ENCODE peak calls at places on chromosomes 7 and 10, in seven cellular contexts. K is K562, G is SK-N-SH, N is HCT116, P is HepG2, C is H1, S is GM12878. B is an unnamed sample.

GRCh38 chr7:81120803-81121202 is 202.0 kb upstream of the SEMA3C start:
- DNase-seq in S (no peak), N (no peak), G (no peak), P (no peak), K (no peak), C (no peak), B (no peak)

GRCh38 chr7:47078241-47078640 is 503.7 kb downstream of the TNS3 start:
- DNase-seq in G (no peak), P (no peak), C (no peak), S (no peak), N (no peak), K (no peak), B (no peak)

GRCh38 chr7:131745645-131746248 is 189.3 kb upstream of the PODXL start:
- DNase-seq in P (peak), K (no peak), C (peak), S (no peak), G (no peak), N (no peak), B (peak)

GRCh38 chr7:156095908-156096539 is 283.8 kb upstream of the SHH start:
- DNase-seq in N (no peak), C (no peak), K (no peak), G (no peak), P (no peak), S (no peak), B (no peak)

GRCh38 chr10:101694674-101695403 is at the start of gene FBXW4:
- DNase-seq in K (peak), S (no peak), G (peak), C (peak), P (peak), N (no peak), B (peak)

GRCh38 chr10:49010295-49010694 is 70.7 kb upstream of the LRRC18 start:
- DNase-seq in C (peak), N (no peak), S (no peak), G (no peak), K (no peak), P (no peak), B (no peak)

GRCh38 chr10:77073066-77073960 is 564.3 kb downstream of the KCNMA1 start:
- DNase-seq in C (no peak), P (no peak), S (no peak), K (no peak), G (no peak), N (no peak), B (no peak)

GRCh38 chr10:71697938-71698709 is 21.5 kb downstream of the C10orf105 start:
- DNase-seq in G (no peak), P (no peak), C (no peak), S (peak), K (peak), N (no peak), B (no peak)

GRCh38 chr7:1566687-1567081 is 3.1 kb downstream of the PSMG3 start:
- DNase-seq in N (no peak), K (no peak), C (no peak), G (no peak), P (no peak), S (no peak), B (no peak)

GRCh38 chr7:542935-543789 is 23.5 kb upstream of the PDGFA start:
- DNase-seq in P (peak), C (no peak), K (peak), S (no peak), N (no peak), G (no peak), B (no peak)

GRCh38 chr7:87450706-87451105 is 24.8 kb downstream of the ABCB4 start:
- DNase-seq in G (no peak), S (no peak), P (no peak), N (no peak), C (no peak), K (no peak), B (no peak)

GRCh38 chr7:87448427-87448826 is 27.1 kb downstream of the ABCB4 start:
- DNase-seq in C (no peak), K (no peak), P (no peak), G (peak), N (no peak), S (no peak), B (no peak)

GRCh38 chr7:87445897-87446296 is 29.6 kb downstream of the ABCB4 start:
- DNase-seq in G (no peak), P (no peak), S (peak), K (no peak), C (no peak), N (no peak), B (no peak)

GRCh38 chr7:87451187-87451586 is 24.3 kb downstream of the ABCB4 start:
- DNase-seq in N (no peak), S (no peak), P (no peak), G (no peak), C (no peak), K (no peak), B (no peak)

GRCh38 chr7:87447251-87447650 is 28.2 kb downstream of the ABCB4 start:
- DNase-seq in N (no peak), S (no peak), K (no peak), G (no peak), C (no peak), P (no peak), B (no peak)
- TF ChIP-seq JUND in N (no peak), S (no peak), K (no peak), G (no peak), C (no peak), P (no peak), B (no peak)

GRCh38 chr10:54703086-54703485 is 97.9 kb downstream of the PCDH15 start:
- DNase-seq in K (no peak), C (no peak), N (no peak), S (no peak), G (no peak), P (no peak), B (no peak)
- TF ChIP-seq JUND in K (no peak), C (no peak), N (no peak), S (no peak), G (no peak), P (no peak), B (no peak)

GRCh38 chr7:116626886-116627285 is 45.1 kb upstream of the MET start:
- DNase-seq in N (no peak), K (no peak), P (no peak), S (no peak), C (no peak), G (no peak), B (no peak)

GRCh38 chr7:116630357-116630756 is 41.6 kb upstream of the MET start:
- DNase-seq in N (no peak), P (no peak), S (peak), C (no peak), G (no peak), K (no peak), B (no peak)

GRCh38 chr7:116631676-116632075 is 40.3 kb upstream of the MET start:
- DNase-seq in N (no peak), C (no peak), G (no peak), K (no peak), P (no peak), S (no peak), B (no peak)

GRCh38 chr7:116630932-116631449 is 41.0 kb upstream of the MET start:
- DNase-seq in N (peak), K (no peak), G (no peak), P (peak), C (no peak), S (no peak), B (peak)

GRCh38 chr7:116628971-116629586 is 42.9 kb upstream of the MET start:
- DNase-seq in N (no peak), P (no peak), S (no peak), C (no peak), G (no peak), K (no peak), B (no peak)
- TF ChIP-seq JUND in N (no peak), P (no peak), S (no peak), C (no peak), G (no peak), K (no peak), B (no peak)

DNA sequence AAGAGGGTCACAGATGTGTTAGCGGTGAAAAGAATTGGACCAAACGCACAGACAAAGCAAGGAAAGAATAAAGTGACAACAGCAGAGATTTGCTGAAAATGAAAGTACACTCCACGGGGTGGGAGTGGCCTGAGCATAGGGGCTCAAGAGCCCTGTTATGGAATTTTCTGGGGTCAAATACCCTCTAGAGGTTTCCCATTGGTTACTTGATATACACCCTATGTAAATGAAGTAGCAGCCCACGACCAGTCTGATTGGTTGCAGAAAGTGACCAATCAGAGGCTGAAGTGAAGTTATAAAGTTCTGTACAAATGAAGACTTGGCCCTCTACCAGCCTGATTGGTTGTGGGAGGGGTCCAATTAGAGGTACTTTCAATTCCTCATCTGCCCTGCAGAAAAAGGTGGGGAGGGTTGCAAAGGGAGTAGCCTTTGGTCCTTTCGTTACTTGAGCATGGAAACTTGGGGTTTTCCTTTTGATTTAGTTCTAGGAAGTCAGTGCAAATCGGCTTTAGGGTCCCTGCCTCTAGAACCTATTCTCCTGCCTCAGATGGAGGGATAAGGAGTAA is 125.6 kb upstream of the PRPS1L1 start:
- DNase-seq in N (no peak), K (no peak), C (no peak), G (no peak), S (no peak), P (no peak), B (peak)
- TF ChIP-seq JUND in N (no peak), K (no peak), C (no peak), G (no peak), S (no peak), P (no peak), B (no peak)

B was measured in T47D.